ENCODE peak calls at places on chromosomes 6 and 20, in four cellular contexts. One of them, this sample, is unnamed.
A peak's percentile ranks its signal among the peaks of the same experiment; 100 is the strongest.

GRCh38 chr6:78947962-78948361 is 80.6 kb downstream of the IRAK1BP1 start:
- DNase-seq in CD8-positive, alpha-beta T cell: no peak
- DNase-seq in tibial nerve: no peak
- DNase-seq in GM23338: no peak
- DNase-seq in this sample: no peak

GRCh38 chr6:33313105-33313708 is 671 bp downstream of the TAPBP start:
- DNase-seq in CD8-positive, alpha-beta T cell: peak; percentile 45
- DNase-seq in tibial nerve: peak; percentile 34
- DNase-seq in GM23338: peak; percentile 75
- DNase-seq in this sample: no peak

GRCh38 chr20:6299451-6299850 is 176.6 kb upstream of the FERMT1 start:
- DNase-seq in CD8-positive, alpha-beta T cell: no peak
- DNase-seq in tibial nerve: no peak
- DNase-seq in GM23338: no peak
- DNase-seq in this sample: no peak

GRCh38 chr20:57265649-57266250 is 691 bp downstream of the BMP7 start:
- DNase-seq in CD8-positive, alpha-beta T cell: no peak
- DNase-seq in tibial nerve: no peak
- DNase-seq in GM23338: peak; percentile 57
- DNase-seq in this sample: no peak

GRCh38 chr6:71375676-71376075 is 87.1 kb downstream of the OGFRL1 start:
- DNase-seq in CD8-positive, alpha-beta T cell: no peak
- DNase-seq in tibial nerve: no peak
- DNase-seq in GM23338: no peak
- DNase-seq in this sample: no peak

GRCh38 chr6:136921521-136921935 is 573 bp upstream of the SLC35D3 start:
- DNase-seq in CD8-positive, alpha-beta T cell: no peak
- DNase-seq in tibial nerve: no peak
- DNase-seq in GM23338: peak; percentile 49
- DNase-seq in this sample: peak; percentile 75

GRCh38 chr6:36666726-36667591 is 11.6 kb upstream of the CDKN1A start:
- DNase-seq in CD8-positive, alpha-beta T cell: no peak
- DNase-seq in tibial nerve: peak; percentile 78
- DNase-seq in GM23338: peak; percentile 61
- DNase-seq in this sample: peak; percentile 91

GRCh38 chr6:138988469-138988834 is 399 bp upstream of the REPS1 start:
- DNase-seq in CD8-positive, alpha-beta T cell: no peak
- DNase-seq in tibial nerve: no peak
- DNase-seq in GM23338: no peak
- DNase-seq in this sample: no peak

GRCh38 chr6:56708810-56709597 is 66.3 kb upstream of the DST start:
- DNase-seq in CD8-positive, alpha-beta T cell: no peak
- DNase-seq in tibial nerve: no peak
- DNase-seq in GM23338: peak; percentile 81
- DNase-seq in this sample: no peak

GRCh38 chr6:9539231-9539755 is 875.6 kb downstream of the TFAP2A start:
- DNase-seq in CD8-positive, alpha-beta T cell: no peak
- DNase-seq in tibial nerve: no peak
- DNase-seq in GM23338: no peak
- DNase-seq in this sample: no peak

GRCh38 chr6:119713903-119714302 is 364.3 kb upstream of the MAN1A1 start:
- DNase-seq in CD8-positive, alpha-beta T cell: no peak
- DNase-seq in tibial nerve: no peak
- DNase-seq in GM23338: no peak
- DNase-seq in this sample: no peak

GRCh38 chr20:36574278-36575065 is 1.1 kb downstream of the TGIF2 start:
- DNase-seq in CD8-positive, alpha-beta T cell: peak; percentile 73
- DNase-seq in tibial nerve: no peak
- DNase-seq in GM23338: peak; percentile 76
- DNase-seq in this sample: peak; percentile 86

GRCh38 chr6:35181933-35182612 is 31.7 kb upstream of the SCUBE3 start:
- DNase-seq in CD8-positive, alpha-beta T cell: no peak
- DNase-seq in tibial nerve: peak; percentile 40
- DNase-seq in GM23338: peak; percentile 73
- DNase-seq in this sample: peak; percentile 88

GRCh38 chr6:155093430-155093829 is 98.3 kb downstream of the TIAM2 start:
- DNase-seq in CD8-positive, alpha-beta T cell: peak; percentile 35
- DNase-seq in tibial nerve: no peak
- DNase-seq in GM23338: peak; percentile 37
- DNase-seq in this sample: no peak

GRCh38 chr6:6901945-6902344 is 205.8 kb upstream of the RREB1 start:
- DNase-seq in CD8-positive, alpha-beta T cell: no peak
- DNase-seq in tibial nerve: no peak
- DNase-seq in GM23338: no peak
- DNase-seq in this sample: no peak

GRCh38 chr6:140183881-140184280 is 809.4 kb upstream of the CITED2 start:
- DNase-seq in CD8-positive, alpha-beta T cell: no peak
- DNase-seq in tibial nerve: no peak
- DNase-seq in GM23338: no peak
- DNase-seq in this sample: no peak

GRCh38 chr20:32457476-32457986 is 99.4 kb downstream of the ASXL1 start:
- DNase-seq in CD8-positive, alpha-beta T cell: no peak
- DNase-seq in tibial nerve: no peak
- DNase-seq in GM23338: peak; percentile 99
- DNase-seq in this sample: peak; percentile 86

GRCh38 chr20:23998392-23998791 is 9.8 kb upstream of the GGTLC1 start:
- DNase-seq in CD8-positive, alpha-beta T cell: no peak
- DNase-seq in tibial nerve: no peak
- DNase-seq in GM23338: no peak
- DNase-seq in this sample: no peak

GRCh38 chr20:54251093-54251492 is 43.2 kb downstream of the PFDN4 start:
- DNase-seq in CD8-positive, alpha-beta T cell: no peak
- DNase-seq in tibial nerve: no peak
- DNase-seq in GM23338: no peak
- DNase-seq in this sample: no peak

GRCh38 chr20:37567331-37567665 is 39.6 kb upstream of the BLCAP start:
- DNase-seq in CD8-positive, alpha-beta T cell: no peak
- DNase-seq in tibial nerve: no peak
- DNase-seq in GM23338: peak; percentile 27
- DNase-seq in this sample: no peak

GRCh38 chr6:73308712-73309533 is 45.2 kb downstream of the DPPA5 start:
- DNase-seq in CD8-positive, alpha-beta T cell: no peak
- DNase-seq in tibial nerve: no peak
- DNase-seq in GM23338: peak; percentile 77
- DNase-seq in this sample: no peak

GRCh38 chr20:14792915-14793314 is 455.5 kb upstream of the FLRT3 start:
- DNase-seq in CD8-positive, alpha-beta T cell: no peak
- DNase-seq in tibial nerve: no peak
- DNase-seq in GM23338: no peak
- DNase-seq in this sample: no peak

GRCh38 chr6:153814136-153814535 is 224.9 kb upstream of the OPRM1 start:
- DNase-seq in CD8-positive, alpha-beta T cell: no peak
- DNase-seq in tibial nerve: no peak
- DNase-seq in GM23338: peak; percentile 79
- DNase-seq in this sample: no peak

GRCh38 chr6:105608711-105609374 is 206.0 kb upstream of the PREP start:
- DNase-seq in CD8-positive, alpha-beta T cell: no peak
- DNase-seq in tibial nerve: no peak
- DNase-seq in GM23338: no peak
- DNase-seq in this sample: no peak

GRCh38 chr6:41560440-41561192 is 14.4 kb downstream of the FOXP4 start:
- DNase-seq in CD8-positive, alpha-beta T cell: peak; percentile 95
- DNase-seq in tibial nerve: no peak
- DNase-seq in GM23338: peak; percentile 92
- DNase-seq in this sample: peak; percentile 69

GRCh38 chr6:168603234-168603633 is 162.2 kb downstream of the SMOC2 start:
- DNase-seq in CD8-positive, alpha-beta T cell: no peak
- DNase-seq in tibial nerve: no peak
- DNase-seq in GM23338: no peak
- DNase-seq in this sample: peak; percentile 9

GRCh38 chr6:156774872-156775405 is 2.2 kb upstream of the ARID1B start:
- DNase-seq in CD8-positive, alpha-beta T cell: no peak
- DNase-seq in tibial nerve: peak; percentile 24
- DNase-seq in GM23338: peak; percentile 70
- DNase-seq in this sample: no peak

GRCh38 chr6:75183099-75183541 is 22.7 kb downstream of the COL12A1 start:
- DNase-seq in CD8-positive, alpha-beta T cell: no peak
- DNase-seq in tibial nerve: peak; percentile 56
- DNase-seq in GM23338: no peak
- DNase-seq in this sample: no peak

GRCh38 chr6:143544019-143544681 is 32.6 kb upstream of the FUCA2 start:
- DNase-seq in CD8-positive, alpha-beta T cell: no peak
- DNase-seq in tibial nerve: no peak
- DNase-seq in GM23338: peak; percentile 28
- DNase-seq in this sample: no peak

GRCh38 chr20:63826753-63827152 is 4.3 kb downstream of the ZBTB46 start:
- DNase-seq in CD8-positive, alpha-beta T cell: no peak
- DNase-seq in tibial nerve: no peak
- DNase-seq in GM23338: no peak
- DNase-seq in this sample: no peak

GRCh38 chr6:166422201-166422940 is 39.6 kb upstream of the MPC1 start:
- DNase-seq in CD8-positive, alpha-beta T cell: no peak
- DNase-seq in tibial nerve: no peak
- DNase-seq in GM23338: no peak
- DNase-seq in this sample: no peak

GRCh38 chr20:17867546-17867945 is 101.0 kb downstream of the SNX5 start:
- DNase-seq in CD8-positive, alpha-beta T cell: no peak
- DNase-seq in tibial nerve: no peak
- DNase-seq in GM23338: no peak
- DNase-seq in this sample: no peak

GRCh38 chr20:53425481-53425880 is 168.2 kb downstream of the ZNF217 start:
- DNase-seq in CD8-positive, alpha-beta T cell: no peak
- DNase-seq in tibial nerve: no peak
- DNase-seq in GM23338: no peak
- DNase-seq in this sample: no peak

DNA sequence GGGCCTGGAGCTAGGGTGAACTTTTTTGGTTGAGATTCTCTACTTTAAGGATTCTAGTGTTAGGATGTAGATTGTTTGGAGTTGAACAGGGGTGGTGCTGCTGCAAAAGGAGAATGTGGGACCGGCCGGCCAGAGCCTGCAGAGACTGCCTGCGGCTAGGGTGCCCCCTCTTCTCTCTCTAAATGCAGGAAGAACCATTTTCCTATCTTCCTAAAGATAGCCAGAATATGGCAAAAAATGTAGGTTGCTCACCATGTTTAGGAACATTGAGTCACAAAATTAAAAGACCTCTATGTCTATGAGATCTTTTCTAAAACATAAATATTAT is 39.5 kb downstream of the BICRAL start:
- DNase-seq in CD8-positive, alpha-beta T cell: no peak
- DNase-seq in tibial nerve: no peak
- DNase-seq in GM23338: no peak
- DNase-seq in this sample: no peak
- H3K27ac ChIP-seq in CD8-positive, alpha-beta T cell: no peak overlapping the region
- H3K27ac ChIP-seq in tibial nerve: peak overlapping the region; percentile 78
- H3K27ac ChIP-seq in GM23338: peak overlapping the region; percentile 66
- H3K27ac ChIP-seq in this sample: peak overlapping the region; percentile 63

GRCh38 chr6:13484827-13485226 is 2.6 kb downstream of the GFOD1 start:
- DNase-seq in CD8-positive, alpha-beta T cell: no peak
- DNase-seq in tibial nerve: no peak
- DNase-seq in GM23338: no peak
- DNase-seq in this sample: no peak
- H3K4me3 ChIP-seq in CD8-positive, alpha-beta T cell: no peak overlapping the region
- H3K4me3 ChIP-seq in tibial nerve: no peak overlapping the region
- H3K4me3 ChIP-seq in GM23338: peak overlapping the region; percentile 83
- H3K4me3 ChIP-seq in this sample: no peak overlapping the region

DNA sequence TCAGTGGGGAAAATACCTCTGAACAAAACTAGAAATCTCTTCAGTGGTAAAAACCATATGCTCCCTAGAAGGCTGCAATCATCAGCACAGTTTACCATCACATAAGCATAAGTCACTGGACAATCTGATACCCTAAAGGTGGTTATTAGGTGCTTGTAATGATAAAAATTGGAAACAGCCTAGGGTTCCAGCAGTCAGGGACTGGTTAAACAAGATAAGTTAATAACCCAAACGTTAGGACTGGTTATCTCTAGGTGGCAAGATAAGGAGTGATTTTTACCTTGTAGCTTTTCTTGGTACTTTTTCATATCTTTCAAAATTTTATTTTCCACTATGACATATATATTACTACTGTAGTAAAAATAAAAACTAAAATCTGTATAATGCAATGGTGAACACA is 11.0 kb downstream of the ECI2 start:
- DNase-seq in CD8-positive, alpha-beta T cell: no peak
- DNase-seq in tibial nerve: no peak
- DNase-seq in GM23338: no peak
- DNase-seq in this sample: no peak
- H3K36me3 ChIP-seq in CD8-positive, alpha-beta T cell: peaks cover 56% of the 10 kb centered on the region
- H3K36me3 ChIP-seq in tibial nerve: peaks cover 100% of the 10 kb centered on the region
- H3K36me3 ChIP-seq in GM23338: peaks cover 39% of the 10 kb centered on the region
- H3K36me3 ChIP-seq in this sample: peaks cover 3% of the 10 kb centered on the region

DNA sequence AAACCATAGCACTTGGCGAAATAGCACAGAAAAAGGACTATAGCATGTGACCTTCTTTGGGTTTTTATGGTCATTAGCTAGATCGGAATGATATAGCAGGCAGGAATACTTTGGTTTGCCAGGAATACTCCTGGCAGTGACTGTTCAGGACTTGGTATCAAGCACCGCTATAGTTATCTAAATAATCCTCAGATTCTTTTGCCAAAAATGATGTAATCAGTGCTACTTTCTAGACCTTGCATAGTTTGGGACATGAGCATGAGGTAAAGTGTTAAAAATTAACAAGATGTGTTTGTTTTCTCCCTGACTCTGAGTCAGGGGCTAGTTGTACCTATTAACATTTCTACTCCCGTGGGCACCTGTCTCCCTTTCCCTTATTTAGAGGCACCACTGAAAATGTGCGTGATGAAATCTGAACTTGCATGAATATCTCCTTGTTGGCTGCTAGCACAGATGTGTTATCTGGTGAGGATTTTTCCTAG is 510.9 kb downstream of the CDKAL1 start:
- DNase-seq in CD8-positive, alpha-beta T cell: no peak
- DNase-seq in tibial nerve: no peak
- DNase-seq in GM23338: no peak
- DNase-seq in this sample: no peak
- H3K27ac ChIP-seq in CD8-positive, alpha-beta T cell: no peak overlapping the region
- H3K27ac ChIP-seq in tibial nerve: no peak overlapping the region
- H3K27ac ChIP-seq in GM23338: no peak overlapping the region
- H3K27ac ChIP-seq in this sample: no peak overlapping the region

DNA sequence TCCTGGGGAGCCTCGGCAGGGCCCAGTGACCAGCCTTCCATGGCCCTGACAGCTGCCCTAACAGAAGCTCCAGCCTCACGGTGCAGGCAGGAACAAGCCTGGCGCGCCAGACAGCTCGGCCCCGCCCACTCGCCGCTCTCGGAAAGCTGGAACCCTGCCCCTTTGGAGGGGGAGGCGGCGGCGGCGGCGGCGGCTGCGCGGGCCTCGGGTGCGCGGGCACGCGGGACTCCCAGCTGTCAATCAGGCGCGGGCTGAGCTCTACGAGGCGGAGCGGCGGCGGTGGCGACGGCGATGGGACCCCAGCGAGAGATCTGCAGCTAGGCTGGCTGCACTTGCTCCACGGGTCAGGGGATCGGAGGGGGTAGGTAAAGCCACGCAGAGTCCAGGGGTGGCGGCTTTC is at the start of gene NRSN1:
- DNase-seq in CD8-positive, alpha-beta T cell: no peak
- DNase-seq in tibial nerve: no peak
- DNase-seq in GM23338: peak; percentile 89
- DNase-seq in this sample: peak; percentile 65
- H3K4me3 ChIP-seq in CD8-positive, alpha-beta T cell: no peak within 1 kb of the TSS
- H3K4me3 ChIP-seq in tibial nerve: no peak within 1 kb of the TSS
- H3K4me3 ChIP-seq in GM23338: peak within 1 kb of the TSS; percentile 75
- H3K4me3 ChIP-seq in this sample: no peak within 1 kb of the TSS

GRCh38 chr6:24122139-24122538 is 3.9 kb upstream of the NRSN1 start:
- DNase-seq in CD8-positive, alpha-beta T cell: no peak
- DNase-seq in tibial nerve: no peak
- DNase-seq in GM23338: no peak
- DNase-seq in this sample: no peak
- H3K36me3 ChIP-seq in CD8-positive, alpha-beta T cell: no peaks in the 10 kb centered on the region
- H3K36me3 ChIP-seq in tibial nerve: no peaks in the 10 kb centered on the region
- H3K36me3 ChIP-seq in GM23338: no peaks in the 10 kb centered on the region
- H3K36me3 ChIP-seq in this sample: no peaks in the 10 kb centered on the region

This sample was measured in aorta.